ENCODE peak calls at places on chromosomes 6 and 20, in five cellular contexts. F is mammary epithelial cell, U is tibial artery, N is breast epithelium, P is esophagus squamous epithelium. I is an unnamed sample.

GRCh38 chr6:33627876-33628275 is 6.8 kb downstream of the ITPR3 start:
- DNase-seq in F (no peak), N (no peak), U (no peak), P (no peak), I (no peak)

GRCh38 chr20:53786445-53787267 is 193.0 kb upstream of the ZNF217 start:
- DNase-seq in N (no peak), P (no peak), F (no peak), U (no peak), I (no peak)

GRCh38 chr20:20293986-20294385 is 73.9 kb upstream of the INSM1 start:
- DNase-seq in P (no peak), U (no peak), N (no peak), F (no peak), I (no peak)

GRCh38 chr6:35771343-35771627 is 5.1 kb upstream of the CLPSL2 start:
- DNase-seq in F (no peak), P (no peak), U (no peak), N (no peak), I (no peak)

GRCh38 chr20:38034961-38035360 is 1.4 kb downstream of the RPRD1B start:
- DNase-seq in F (peak), P (no peak), N (no peak), U (no peak), I (no peak)

GRCh38 chr20:13819885-13820645 is 35.2 kb downstream of the NDUFAF5 start:
- DNase-seq in U (no peak), P (no peak), N (peak), F (peak), I (no peak)

GRCh38 chr6:44074383-44075136 is 52.7 kb downstream of the MRPL14 start:
- DNase-seq in N (no peak), U (peak), F (peak), P (no peak), I (peak)

GRCh38 chr6:63442870-63443269 is 123.1 kb upstream of the LGSN start:
- DNase-seq in U (no peak), P (no peak), F (no peak), N (no peak), I (no peak)

GRCh38 chr6:134882426-134883038 is 67.4 kb downstream of the ALDH8A1 start:
- DNase-seq in U (peak), N (peak), P (no peak), F (peak), I (peak)

GRCh38 chr6:20454201-20454824 is 52.6 kb downstream of the E2F3 start:
- DNase-seq in P (no peak), N (no peak), F (peak), U (no peak), I (no peak)

GRCh38 chr6:106117579-106117978 is 31.4 kb downstream of the PRDM1 start:
- DNase-seq in N (no peak), F (no peak), P (no peak), U (no peak), I (no peak)

GRCh38 chr6:114366899-114367298 is 24.1 kb upstream of the HS3ST5 start:
- DNase-seq in N (no peak), F (no peak), P (no peak), U (no peak), I (no peak)

GRCh38 chr6:114362957-114363356 is 20.1 kb upstream of the HS3ST5 start:
- DNase-seq in F (no peak), U (no peak), P (no peak), N (no peak), I (no peak)

GRCh38 chr6:114364295-114364694 is 21.5 kb upstream of the HS3ST5 start:
- DNase-seq in F (no peak), N (no peak), U (no peak), P (no peak), I (no peak)

GRCh38 chr6:114362396-114362795 is 19.6 kb upstream of the HS3ST5 start:
- DNase-seq in U (no peak), N (no peak), F (no peak), P (no peak), I (no peak)

GRCh38 chr6:114367315-114367961 is 24.6 kb upstream of the HS3ST5 start:
- DNase-seq in F (no peak), U (no peak), N (no peak), P (no peak), I (no peak)
- H3K4me3 ChIP-seq in F (no peak), U (no peak), N (no peak), P (no peak), I (no peak)

DNA sequence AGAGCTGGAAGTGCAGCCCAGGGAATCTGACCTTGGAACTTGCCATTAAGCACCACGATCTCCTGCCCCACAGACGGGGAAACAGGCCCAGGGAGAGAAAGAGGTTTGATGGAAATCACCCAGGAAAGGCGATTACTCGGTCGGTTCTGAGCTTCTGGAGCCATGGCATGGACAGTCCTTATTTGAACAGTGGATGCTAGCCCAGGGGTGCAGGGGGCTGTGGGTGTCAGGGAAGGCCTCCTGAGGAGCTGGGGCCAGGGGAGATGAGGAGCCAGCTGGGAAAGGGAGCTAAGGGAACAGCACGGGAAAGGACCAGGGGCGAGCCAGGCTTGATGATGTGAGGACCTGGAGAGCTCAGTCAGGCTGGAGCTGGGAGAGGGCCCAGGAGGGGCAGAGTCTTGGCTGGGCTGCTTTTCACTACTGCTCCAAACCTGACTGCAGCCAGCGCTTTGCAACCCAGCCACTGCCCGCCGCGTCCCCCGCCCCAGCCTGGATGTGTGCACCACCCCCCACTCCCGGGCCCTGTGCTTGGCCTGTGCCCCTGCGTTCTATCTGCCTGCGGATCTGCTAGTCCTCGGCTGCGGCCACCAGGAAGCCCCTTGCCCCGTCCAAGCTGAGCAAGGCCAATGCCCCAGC is 17.8 kb downstream of the SUN5 start:
- DNase-seq in F (no peak), P (no peak), U (no peak), N (no peak), I (no peak)
- H3K27ac ChIP-seq in F (no peak), P (no peak), U (no peak), N (no peak), I (no peak)

GRCh38 chr6:1111361-1111760 is 200.5 kb upstream of the FOXQ1 start:
- DNase-seq in U (no peak), P (no peak), F (no peak), N (no peak), I (no peak)

GRCh38 chr6:1110935-1111334 is 201.0 kb upstream of the FOXQ1 start:
- DNase-seq in U (no peak), P (no peak), N (peak), F (peak), I (no peak)

GRCh38 chr6:1109134-1109533 is 202.8 kb upstream of the FOXQ1 start:
- DNase-seq in F (no peak), N (no peak), U (no peak), P (no peak), I (no peak)

GRCh38 chr6:1108198-1108597 is 203.7 kb upstream of the FOXQ1 start:
- DNase-seq in P (no peak), F (no peak), U (no peak), N (no peak), I (no peak)

GRCh38 chr6:1110164-1110563 is 201.7 kb upstream of the FOXQ1 start:
- DNase-seq in U (no peak), N (no peak), P (no peak), F (no peak), I (no peak)
- TF ChIP-seq CTCF in U (no peak), N (no peak), P (no peak), F (no peak), I (peak)

GRCh38 chr6:73667798-73668197 is 14.0 kb upstream of the SLC17A5 start:
- DNase-seq in F (no peak), P (no peak), U (no peak), N (no peak), I (no peak)
- H3K4me3 ChIP-seq in F (no peak), P (no peak), U (no peak), N (no peak), I (no peak)